ENCODE peak calls at places on chromosomes 6 and 20, in four cellular contexts. N is AG09309, O is brain microvascular endothelial cell, G is dorsolateral prefrontal cortex. Q is an unnamed sample.

GRCh38 chr6:27092316-27092692 is 155.2 kb upstream of the PRSS16 start:
- DNase-seq in G (no peak), N (no peak), O (no peak), Q (no peak)

GRCh38 chr20:47351643-47352331 is 4.7 kb downstream of the ZMYND8 start:
- DNase-seq in O (no peak), G (no peak), N (no peak), Q (no peak)

GRCh38 chr6:176766-177165 is 115.5 kb upstream of the DUSP22 start:
- DNase-seq in N (no peak), G (no peak), O (no peak), Q (no peak)

GRCh38 chr6:16496210-16496609 is 257.8 kb downstream of the GMPR start:
- DNase-seq in G (no peak), N (no peak), O (no peak), Q (no peak)

GRCh38 chr20:45238139-45238538 is 16.2 kb downstream of the SLPI start:
- DNase-seq in G (no peak), N (no peak), O (no peak), Q (no peak)

GRCh38 chr20:1334761-1335160 is 5.8 kb upstream of the SDCBP2 start:
- DNase-seq in G (no peak), N (no peak), O (no peak), Q (no peak)

GRCh38 chr6:1787894-1788293 is 178.2 kb downstream of the FOXC1 start:
- DNase-seq in G (no peak), O (peak), N (no peak), Q (peak)

GRCh38 chr6:158910484-158911075 is 89.4 kb downstream of the RSPH3 start:
- DNase-seq in O (no peak), N (no peak), G (no peak), Q (no peak)

GRCh38 chr6:30037182-30037788 is 23.8 kb upstream of the POLR1H start:
- DNase-seq in N (no peak), G (no peak), O (peak), Q (no peak)

GRCh38 chr6:26033132-26033941 is 53.9 kb upstream of the HFE start:
- DNase-seq in G (peak), O (peak), N (peak), Q (peak)

GRCh38 chr6:154218787-154219186 is 137.8 kb downstream of the IPCEF1 start:
- DNase-seq in N (no peak), G (no peak), O (no peak), Q (no peak)

GRCh38 chr6:105345506-105345905 is 57.4 kb downstream of the PREP start:
- DNase-seq in O (no peak), N (no peak), G (no peak), Q (no peak)

GRCh38 chr6:25023781-25024180 is 88.0 kb upstream of the RIPOR2 start:
- DNase-seq in O (no peak), G (no peak), N (no peak), Q (no peak)

GRCh38 chr6:118706702-118707101 is 55.3 kb upstream of the CEP85L start:
- DNase-seq in N (no peak), O (peak), G (no peak), Q (no peak)

GRCh38 chr6:156846845-156847599 is 69.8 kb downstream of the ARID1B start:
- DNase-seq in O (no peak), N (no peak), G (no peak), Q (no peak)

GRCh38 chr6:129817821-129818220 is 43.3 kb downstream of the TMEM244 start:
- DNase-seq in G (no peak), N (no peak), O (no peak), Q (no peak)

GRCh38 chr6:35719830-35720733 is 16.8 kb upstream of the ARMC12 start:
- DNase-seq in G (peak), N (no peak), O (peak), Q (no peak)

GRCh38 chr6:107603029-107603428 is 113.1 kb downstream of the SOBP start:
- DNase-seq in G (peak), O (no peak), N (no peak), Q (no peak)

GRCh38 chr20:21835042-21835441 is 129.6 kb downstream of the PAX1 start:
- DNase-seq in O (no peak), G (no peak), N (no peak), Q (no peak)

GRCh38 chr6:76448109-76448508 is 375.6 kb upstream of the IMPG1 start:
- DNase-seq in N (no peak), G (no peak), O (no peak), Q (no peak)

DNA sequence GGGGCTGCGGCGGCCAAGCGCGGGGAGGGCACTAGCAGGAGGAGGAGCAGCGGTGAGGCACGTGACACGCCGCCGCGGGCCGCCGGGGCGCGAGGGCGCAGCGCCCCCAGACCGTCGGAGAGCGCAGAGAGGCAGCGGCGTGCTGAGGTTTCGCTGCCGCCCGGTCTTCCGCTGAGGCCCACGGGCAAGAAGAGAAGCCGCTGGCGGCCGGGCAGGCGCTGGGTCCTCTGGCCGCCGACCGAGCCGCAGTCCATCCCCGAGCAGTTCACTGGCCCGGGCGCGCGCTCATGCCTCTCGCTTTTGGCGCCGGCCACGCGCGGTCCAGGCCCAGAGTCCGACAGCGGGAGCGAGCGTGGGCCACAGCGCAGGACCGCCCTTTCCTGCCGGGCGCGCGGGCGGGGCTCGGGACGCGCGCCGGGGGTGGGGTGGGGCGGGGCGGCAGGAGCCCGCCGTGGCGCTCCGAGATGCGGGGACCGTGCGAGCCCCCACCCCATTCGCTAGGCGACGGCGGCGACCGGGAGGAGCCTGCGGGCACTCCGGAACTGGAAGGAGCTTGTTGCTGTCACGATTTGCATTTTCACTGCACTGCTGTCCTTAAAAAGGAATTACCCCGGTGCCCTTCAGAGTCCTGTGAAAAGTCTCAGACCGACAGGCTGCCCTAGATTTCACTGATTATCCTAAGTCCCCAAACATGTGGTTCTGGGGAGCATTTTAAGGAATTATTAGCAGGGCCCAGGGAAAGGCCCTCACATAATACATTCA is at the start of gene MCUR1:
- DNase-seq in N (no peak), G (peak), O (peak), Q (peak)
- TF ChIP-seq CTCF in N (no peak), G (peak), O (no peak), Q (no peak)

DNA sequence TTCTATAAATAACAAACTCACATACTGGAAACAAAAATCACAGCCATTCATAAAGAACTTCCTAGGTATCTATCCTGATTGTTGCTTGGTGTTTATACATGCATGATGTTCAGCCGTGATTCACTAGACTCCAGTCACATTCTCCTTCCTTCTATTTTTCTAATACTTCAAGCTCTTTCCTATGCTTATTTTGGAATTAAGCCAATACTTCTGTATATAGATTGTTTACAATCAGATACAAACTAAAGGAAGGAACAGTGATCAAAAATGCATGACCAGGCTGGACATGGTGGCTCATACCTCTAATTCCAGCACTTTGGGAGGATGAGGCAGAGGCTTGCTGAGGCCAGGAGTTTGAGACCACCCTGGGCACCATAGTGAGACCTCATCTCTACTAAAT is 377.5 kb upstream of the IRAK1BP1 start:
- DNase-seq in G (no peak), O (peak), N (no peak), Q (no peak)
- H3K4me3 ChIP-seq in G (no peak), O (no peak), N (no peak), Q (no peak)

GRCh38 chr6:148837941-148838340 is 91.1 kb downstream of the UST start:
- DNase-seq in O (no peak), G (no peak), N (no peak), Q (no peak)
- TF ChIP-seq CTCF in O (no peak), G (no peak), N (no peak), Q (no peak)

GRCh38 chr20:93641-94040 is 6.2 kb downstream of the DEFB125 start:
- DNase-seq in O (no peak), N (no peak), G (no peak), Q (no peak)

GRCh38 chr20:87372-87771 is at the start of gene DEFB125:
- DNase-seq in G (no peak), N (no peak), O (no peak), Q (no peak)

GRCh38 chr20:95215-95614 is 7.7 kb downstream of the DEFB125 start:
- DNase-seq in N (no peak), G (no peak), O (no peak), Q (no peak)

DNA sequence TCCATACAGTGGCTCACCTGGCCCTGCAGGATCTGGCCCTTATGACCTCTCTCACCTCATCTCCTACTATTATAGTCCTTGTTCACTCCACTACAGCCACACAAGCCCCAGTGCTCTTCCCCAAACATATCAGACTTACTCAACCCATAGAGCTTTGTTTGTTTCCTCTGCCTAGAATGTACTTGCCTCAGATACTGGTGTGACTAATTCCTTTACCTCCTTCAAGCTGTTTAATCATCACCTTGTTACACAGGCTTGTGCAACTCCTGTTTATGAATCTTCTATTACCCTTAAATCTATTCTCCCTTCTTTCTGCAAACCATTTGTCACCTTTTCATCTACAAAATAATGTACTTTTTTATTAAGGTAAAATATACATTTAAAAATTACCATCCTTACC is 3.2 kb downstream of the DEFB125 start:
- DNase-seq in G (no peak), N (no peak), O (no peak), Q (no peak)
- H3K4me3 ChIP-seq in G (no peak), N (no peak), O (no peak), Q (no peak)